ENCODE peak calls at places on chromosomes 13 and 19, in seven cellular contexts. T is HFFc6, I is choroid plexus epithelial cell, P is cardiac fibroblast, G is heart left ventricle, J is heart right ventricle, O is fibroblast of mammary gland. D is an unnamed sample.
A peak's percentile ranks its signal among the peaks of the same experiment; 100 is the strongest.

GRCh38 chr13:96898855-96899254 is 95.4 kb downstream of the OXGR1 start:
- DNase-seq in P (no peak), G (no peak), I (no peak), T (no peak), J (no peak), O (no peak), D (no peak)

GRCh38 chr19:8335343-8336071 is 7.6 kb downstream of the KANK3 start:
- DNase-seq in P (no peak), I (no peak), G (no peak), T (no peak), O (no peak), J (no peak), D (no peak)

GRCh38 chr19:30228726-30229523 is 143.3 kb upstream of the ZNF536 start:
- DNase-seq in I (peak; percentile 20), O (peak; percentile 7), P (peak; percentile 15), J (no peak), T (no peak), G (no peak), D (no peak)

GRCh38 chr19:15810335-15810734 is 5.1 kb downstream of the OR10H1 start:
- DNase-seq in I (no peak), G (peak; percentile 7), O (peak; percentile 0), J (peak; percentile 7), P (no peak), T (no peak), D (no peak)

GRCh38 chr13:25372275-25373081 is 704 bp downstream of the ATP8A2 start:
- DNase-seq in T (no peak), G (no peak), I (no peak), J (no peak), P (no peak), O (no peak), D (no peak)

GRCh38 chr19:6227156-6227940 is 52.4 kb downstream of the MLLT1 start:
- DNase-seq in T (no peak), I (no peak), P (no peak), O (no peak), J (no peak), G (no peak), D (peak; percentile 84)

GRCh38 chr13:33123066-33123940 is 107.1 kb downstream of the KL start:
- DNase-seq in P (peak; percentile 60), I (peak; percentile 38), G (peak; percentile 57), T (peak; percentile 90), J (no peak), O (no peak), D (no peak)

GRCh38 chr13:35471466-35472307 is 4.8 kb downstream of the MAB21L1 start:
- DNase-seq in O (peak; percentile 75), I (peak; percentile 21), J (no peak), G (no peak), T (no peak), P (peak; percentile 6), D (no peak)

GRCh38 chr13:114065926-114066774 is 66.3 kb downstream of the RASA3 start:
- DNase-seq in O (no peak), T (no peak), G (no peak), P (no peak), J (peak; percentile 38), I (no peak), D (peak; percentile 89)

GRCh38 chr13:77563110-77563509 is 27.6 kb downstream of the SCEL start:
- DNase-seq in O (peak; percentile 40), J (no peak), T (no peak), G (no peak), P (peak; percentile 25), I (peak; percentile 65), D (no peak)

GRCh38 chr13:95707035-95707434 is 30.1 kb downstream of the DNAJC3 start:
- DNase-seq in I (no peak), O (no peak), G (no peak), P (no peak), J (no peak), T (no peak), D (no peak)

GRCh38 chr19:4730740-4731171 is 7.1 kb upstream of the DPP9 start:
- DNase-seq in J (no peak), O (no peak), P (peak; percentile 23), I (no peak), G (no peak), T (no peak), D (no peak)

GRCh38 chr13:97574926-97575325 is 141.0 kb downstream of the RAP2A start:
- DNase-seq in J (peak; percentile 9), O (peak; percentile 51), G (peak; percentile 16), P (peak; percentile 62), T (peak; percentile 39), I (peak; percentile 80), D (no peak)

GRCh38 chr19:1904385-1905070 is 671 bp upstream of the ADAT3 start:
- DNase-seq in O (no peak), G (no peak), T (no peak), P (peak; percentile 39), I (peak; percentile 40), J (no peak), D (no peak)

GRCh38 chr19:50639121-50640112 is at the start of gene SYT3:
- DNase-seq in G (peak; percentile 20), O (peak; percentile 16), T (no peak), P (peak; percentile 58), J (peak; percentile 28), I (peak; percentile 46), D (no peak)

GRCh38 chr19:58330458-58330857 is 3.7 kb downstream of the ZSCAN22 start:
- DNase-seq in T (peak; percentile 60), P (peak; percentile 70), J (no peak), I (peak; percentile 71), O (peak; percentile 88), G (no peak), D (no peak)

GRCh38 chr13:108495686-108496363 is 133.6 kb upstream of the MYO16 start:
- DNase-seq in G (no peak), J (no peak), I (peak; percentile 23), T (no peak), O (no peak), P (no peak), D (no peak)

GRCh38 chr19:52391135-52391534 is 6.5 kb upstream of the ZNF528 start:
- DNase-seq in O (no peak), G (no peak), I (no peak), P (no peak), J (no peak), T (no peak), D (no peak)

GRCh38 chr13:106507560-106508274 is 27.7 kb downstream of the EFNB2 start:
- DNase-seq in O (peak; percentile 97), I (peak; percentile 99), G (no peak), P (peak; percentile 89), T (peak; percentile 67), J (no peak), D (no peak)

DNA sequence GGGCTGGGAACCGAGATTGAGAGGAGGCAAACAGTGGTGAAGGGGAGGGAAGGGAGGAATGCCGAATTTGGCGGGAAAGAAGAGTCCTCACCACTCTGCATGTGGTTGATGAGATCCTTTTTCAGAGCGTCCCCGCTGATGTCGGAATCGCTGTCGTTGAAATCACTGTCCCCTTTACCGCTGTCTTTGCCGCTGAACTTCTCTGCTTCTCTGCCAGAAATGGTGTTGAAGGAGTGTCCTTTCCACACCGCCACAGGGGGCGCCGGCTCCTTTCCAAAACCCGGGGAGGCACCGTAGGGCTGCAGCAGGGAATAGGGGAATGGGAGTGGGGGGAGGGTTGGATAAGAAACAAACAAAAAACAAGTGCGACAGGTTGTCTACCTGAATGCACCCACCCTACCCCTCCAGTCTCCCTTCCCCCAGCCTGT is 3.1 kb downstream of the PCDH8 start:
- DNase-seq in T (no peak), J (no peak), P (no peak), O (no peak), I (no peak), G (no peak), D (no peak)
- TF ChIP-seq CTCF in T (no peak), J (no peak), P (no peak), O (peak; percentile 6), I (no peak), G (no peak), D (no peak)

GRCh38 chr13:39810091-39810877 is 154.8 kb downstream of the COG6 start:
- DNase-seq in T (no peak), I (no peak), O (peak; percentile 2), P (no peak), G (no peak), J (no peak), D (no peak)
- TF ChIP-seq CTCF in T (no peak), I (peak; percentile 19), O (no peak), P (no peak), G (no peak), J (no peak), D (no peak)

GRCh38 chr13:46901721-46902120 is 4.9 kb upstream of the HTR2A start:
- DNase-seq in P (no peak), J (no peak), T (no peak), G (no peak), I (no peak), O (no peak), D (no peak)

GRCh38 chr13:46903748-46904147 is 6.9 kb upstream of the HTR2A start:
- DNase-seq in G (no peak), P (peak; percentile 51), J (no peak), T (no peak), O (peak; percentile 47), I (peak; percentile 77), D (no peak)

GRCh38 chr13:46906440-46906839 is 9.6 kb upstream of the HTR2A start:
- DNase-seq in I (no peak), T (no peak), P (no peak), J (no peak), G (no peak), O (peak; percentile 28), D (no peak)

GRCh38 chr13:46908511-46908910 is 11.7 kb upstream of the HTR2A start:
- DNase-seq in J (no peak), O (peak; percentile 79), T (peak; percentile 29), P (peak; percentile 72), G (no peak), I (peak; percentile 47), D (no peak)

DNA sequence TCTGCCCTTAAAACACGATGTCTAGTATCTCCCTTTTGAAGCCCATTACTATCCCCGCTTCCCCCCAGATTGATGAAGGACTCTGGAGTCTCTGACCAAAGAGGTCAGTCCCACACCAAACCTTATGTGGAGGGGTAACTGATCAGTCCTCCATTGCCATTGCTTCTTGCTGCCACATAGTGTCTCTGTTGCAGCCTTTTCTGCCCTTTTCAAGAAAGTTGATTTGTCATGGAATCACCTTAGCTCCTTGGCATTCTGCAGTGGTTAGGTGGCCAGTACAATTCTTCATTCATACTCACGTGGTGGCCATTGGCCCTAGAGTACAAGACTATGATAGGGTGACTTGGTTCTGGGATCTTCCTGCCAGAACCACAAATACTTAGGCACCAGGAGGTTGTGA is 8.4 kb upstream of the HTR2A start:
- DNase-seq in I (peak; percentile 58), O (peak; percentile 55), T (no peak), J (no peak), G (no peak), P (peak; percentile 23), D (no peak)
- TF ChIP-seq CTCF in I (peak; percentile 52), O (peak; percentile 47), T (peak; percentile 4), J (no peak), G (no peak), P (peak; percentile 10), D (peak; percentile 38)

DNA sequence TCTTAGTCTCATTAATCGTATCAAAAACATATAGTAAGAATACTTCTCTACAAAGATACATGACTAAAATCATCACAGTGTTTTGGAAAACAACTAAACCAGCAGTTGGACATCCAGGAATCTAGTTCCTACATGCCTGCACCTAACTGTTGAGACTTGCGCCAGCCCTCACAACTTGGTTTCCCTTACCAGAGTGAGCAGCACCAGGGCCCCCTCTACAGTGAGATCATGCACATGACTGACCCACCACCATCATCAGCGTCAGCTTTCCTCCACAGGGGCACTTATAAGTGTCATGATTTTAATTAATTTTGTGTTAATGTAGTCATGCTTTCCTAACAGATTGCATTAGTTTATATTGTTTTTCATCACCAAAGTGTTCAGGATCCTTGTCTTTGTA is 1322.0 kb downstream of the EFNB2 start:
- DNase-seq in O (no peak), G (no peak), I (no peak), T (no peak), J (no peak), P (no peak), D (no peak)
- TF ChIP-seq CTCF in O (no peak), G (no peak), I (no peak), T (no peak), J (no peak), P (no peak), D (no peak)

GRCh38 chr19:45444318-45445041 is 20.8 kb upstream of the ERCC1 start:
- DNase-seq in I (peak; percentile 88), O (peak; percentile 72), G (peak; percentile 97), J (peak; percentile 96), P (peak; percentile 94), T (peak; percentile 83), D (no peak)
- TF ChIP-seq CTCF in I (no peak), O (no peak), G (no peak), J (no peak), P (no peak), T (no peak), D (peak; percentile 12)

D was measured in chondrocyte.